ENCODE peak calls at places on chromosomes 2 and 18, in nine cellular contexts. One of them, this sample, is unnamed.

GRCh38 chr2:195458936-195459335 is 198.1 kb upstream of the SLC39A10 start:
- DNase-seq in T follicular helper cell: no peak
- DNase-seq in activated T-cell treated with anti-CD3 and anti-CD28 coated beads, Interleukin-2, amount 50 U/mL, for 72 hours: no peak
- DNase-seq in brain microvascular endothelial cell: no peak
- DNase-seq in hypothalamus: no peak
- DNase-seq in ovary: no peak
- DNase-seq in SHP77: no peak
- DNase-seq in Kasumi-1: no peak
- DNase-seq in ACHN: no peak
- DNase-seq in this sample: no peak

GRCh38 chr2:184305105-184305504 is 293.2 kb upstream of the ZNF804A start:
- DNase-seq in T follicular helper cell: no peak
- DNase-seq in activated T-cell treated with anti-CD3 and anti-CD28 coated beads, Interleukin-2, amount 50 U/mL, for 72 hours: no peak
- DNase-seq in brain microvascular endothelial cell: no peak
- DNase-seq in hypothalamus: no peak
- DNase-seq in ovary: no peak
- DNase-seq in SHP77: peak; percentile 75
- DNase-seq in Kasumi-1: no peak
- DNase-seq in ACHN: no peak
- DNase-seq in this sample: no peak

GRCh38 chr2:43303120-43303519 is 76.7 kb upstream of the ZFP36L2 start:
- DNase-seq in T follicular helper cell: no peak
- DNase-seq in activated T-cell treated with anti-CD3 and anti-CD28 coated beads, Interleukin-2, amount 50 U/mL, for 72 hours: no peak
- DNase-seq in brain microvascular endothelial cell: no peak
- DNase-seq in hypothalamus: no peak
- DNase-seq in ovary: no peak
- DNase-seq in SHP77: no peak
- DNase-seq in Kasumi-1: no peak
- DNase-seq in ACHN: no peak
- DNase-seq in this sample: peak; percentile 38

GRCh38 chr2:182038579-182038978 is 52.9 kb downstream of the PPP1R1C start:
- DNase-seq in T follicular helper cell: no peak
- DNase-seq in activated T-cell treated with anti-CD3 and anti-CD28 coated beads, Interleukin-2, amount 50 U/mL, for 72 hours: no peak
- DNase-seq in brain microvascular endothelial cell: peak; percentile 49
- DNase-seq in hypothalamus: no peak
- DNase-seq in ovary: no peak
- DNase-seq in SHP77: no peak
- DNase-seq in Kasumi-1: no peak
- DNase-seq in ACHN: peak; percentile 59
- DNase-seq in this sample: no peak

GRCh38 chr2:35185861-35186412 is 1169.6 kb upstream of the CRIM1 start:
- DNase-seq in T follicular helper cell: no peak
- DNase-seq in activated T-cell treated with anti-CD3 and anti-CD28 coated beads, Interleukin-2, amount 50 U/mL, for 72 hours: no peak
- DNase-seq in brain microvascular endothelial cell: no peak
- DNase-seq in hypothalamus: no peak
- DNase-seq in ovary: no peak
- DNase-seq in SHP77: no peak
- DNase-seq in Kasumi-1: no peak
- DNase-seq in ACHN: no peak
- DNase-seq in this sample: no peak

GRCh38 chr2:46749042-46749461 is 166.6 kb downstream of the MCFD2 start:
- DNase-seq in T follicular helper cell: no peak
- DNase-seq in activated T-cell treated with anti-CD3 and anti-CD28 coated beads, Interleukin-2, amount 50 U/mL, for 72 hours: no peak
- DNase-seq in brain microvascular endothelial cell: peak; percentile 74
- DNase-seq in hypothalamus: no peak
- DNase-seq in ovary: no peak
- DNase-seq in SHP77: peak; percentile 5
- DNase-seq in Kasumi-1: no peak
- DNase-seq in ACHN: peak; percentile 36
- DNase-seq in this sample: no peak

GRCh38 chr2:159138642-159139182 is 147.8 kb downstream of the WDSUB1 start:
- DNase-seq in T follicular helper cell: no peak
- DNase-seq in activated T-cell treated with anti-CD3 and anti-CD28 coated beads, Interleukin-2, amount 50 U/mL, for 72 hours: no peak
- DNase-seq in brain microvascular endothelial cell: no peak
- DNase-seq in hypothalamus: no peak
- DNase-seq in ovary: no peak
- DNase-seq in SHP77: no peak
- DNase-seq in Kasumi-1: no peak
- DNase-seq in ACHN: no peak
- DNase-seq in this sample: no peak

GRCh38 chr18:74244554-74244953 is 47.2 kb downstream of the CYB5A start:
- DNase-seq in T follicular helper cell: no peak
- DNase-seq in activated T-cell treated with anti-CD3 and anti-CD28 coated beads, Interleukin-2, amount 50 U/mL, for 72 hours: no peak
- DNase-seq in brain microvascular endothelial cell: no peak
- DNase-seq in hypothalamus: no peak
- DNase-seq in ovary: no peak
- DNase-seq in SHP77: no peak
- DNase-seq in Kasumi-1: no peak
- DNase-seq in ACHN: no peak
- DNase-seq in this sample: no peak

GRCh38 chr2:236840215-236840614 is 245.5 kb upstream of the COPS8 start:
- DNase-seq in T follicular helper cell: no peak
- DNase-seq in activated T-cell treated with anti-CD3 and anti-CD28 coated beads, Interleukin-2, amount 50 U/mL, for 72 hours: no peak
- DNase-seq in brain microvascular endothelial cell: no peak
- DNase-seq in hypothalamus: no peak
- DNase-seq in ovary: no peak
- DNase-seq in SHP77: no peak
- DNase-seq in Kasumi-1: no peak
- DNase-seq in ACHN: no peak
- DNase-seq in this sample: no peak

GRCh38 chr2:75605770-75606535 is 40.6 kb upstream of the MRPL19 start:
- DNase-seq in T follicular helper cell: no peak
- DNase-seq in activated T-cell treated with anti-CD3 and anti-CD28 coated beads, Interleukin-2, amount 50 U/mL, for 72 hours: no peak
- DNase-seq in brain microvascular endothelial cell: peak; percentile 94
- DNase-seq in hypothalamus: no peak
- DNase-seq in ovary: no peak
- DNase-seq in SHP77: no peak
- DNase-seq in Kasumi-1: no peak
- DNase-seq in ACHN: peak; percentile 99
- DNase-seq in this sample: no peak

GRCh38 chr2:72150157-72150960 is 2.7 kb upstream of the CYP26B1 start:
- DNase-seq in T follicular helper cell: peak; percentile 38
- DNase-seq in activated T-cell treated with anti-CD3 and anti-CD28 coated beads, Interleukin-2, amount 50 U/mL, for 72 hours: peak; percentile 82
- DNase-seq in brain microvascular endothelial cell: peak; percentile 73
- DNase-seq in hypothalamus: peak; percentile 47
- DNase-seq in ovary: peak; percentile 81
- DNase-seq in SHP77: peak; percentile 75
- DNase-seq in Kasumi-1: peak; percentile 84
- DNase-seq in ACHN: peak; percentile 79
- DNase-seq in this sample: peak; percentile 87

This sample was measured in GM20000.